ENCODE peak calls at places on chromosomes 7 and 10, in eight cellular contexts. One of them, this sample, is unnamed.

GRCh38 chr10:80871083-80871482 is 333.4 kb downstream of the SH2D4B start:
- DNase-seq in mucosa of descending colon: no peak
- DNase-seq in dorsolateral prefrontal cortex: no peak
- DNase-seq in kidney epithelial cell: no peak
- DNase-seq in AG09309: no peak
- DNase-seq in osteocyte: no peak
- DNase-seq in bronchial epithelial cell: no peak
- DNase-seq in cardiac fibroblast: no peak
- DNase-seq in this sample: no peak

GRCh38 chr7:116101709-116102108 is 71.1 kb upstream of the TFEC start:
- DNase-seq in cardiac fibroblast: peak
- DNase-seq in dorsolateral prefrontal cortex: no peak
- DNase-seq in kidney epithelial cell: no peak
- DNase-seq in osteocyte: no peak
- DNase-seq in AG09309: no peak
- DNase-seq in bronchial epithelial cell: peak
- DNase-seq in mucosa of descending colon: no peak
- DNase-seq in this sample: peak

GRCh38 chr7:149310113-149310836 is 48.3 kb downstream of the ZNF783 start:
- DNase-seq in mucosa of descending colon: no peak
- DNase-seq in dorsolateral prefrontal cortex: no peak
- DNase-seq in kidney epithelial cell: peak
- DNase-seq in cardiac fibroblast: peak
- DNase-seq in bronchial epithelial cell: peak
- DNase-seq in AG09309: peak
- DNase-seq in osteocyte: peak
- DNase-seq in this sample: peak

GRCh38 chr10:13206546-13207443 is 27.4 kb downstream of the UCMA start:
- DNase-seq in dorsolateral prefrontal cortex: no peak
- DNase-seq in mucosa of descending colon: no peak
- DNase-seq in cardiac fibroblast: peak
- DNase-seq in osteocyte: no peak
- DNase-seq in kidney epithelial cell: no peak
- DNase-seq in AG09309: peak
- DNase-seq in bronchial epithelial cell: peak
- DNase-seq in this sample: peak

GRCh38 chr7:100556541-100556940 is 17.2 kb downstream of the SAP25 start:
- DNase-seq in AG09309: peak
- DNase-seq in dorsolateral prefrontal cortex: no peak
- DNase-seq in osteocyte: no peak
- DNase-seq in cardiac fibroblast: peak
- DNase-seq in mucosa of descending colon: no peak
- DNase-seq in bronchial epithelial cell: no peak
- DNase-seq in kidney epithelial cell: no peak
- DNase-seq in this sample: peak

GRCh38 chr7:131383417-131383816 is 55.7 kb downstream of the MKLN1 start:
- DNase-seq in AG09309: peak
- DNase-seq in osteocyte: no peak
- DNase-seq in kidney epithelial cell: no peak
- DNase-seq in cardiac fibroblast: peak
- DNase-seq in bronchial epithelial cell: no peak
- DNase-seq in mucosa of descending colon: no peak
- DNase-seq in dorsolateral prefrontal cortex: no peak
- DNase-seq in this sample: peak

GRCh38 chr7:51021906-51022570 is 239.3 kb upstream of the GRB10 start:
- DNase-seq in AG09309: no peak
- DNase-seq in mucosa of descending colon: no peak
- DNase-seq in bronchial epithelial cell: no peak
- DNase-seq in dorsolateral prefrontal cortex: no peak
- DNase-seq in osteocyte: peak
- DNase-seq in cardiac fibroblast: peak
- DNase-seq in kidney epithelial cell: no peak
- DNase-seq in this sample: no peak

GRCh38 chr7:40213291-40213690 is 78.5 kb downstream of the SUGCT start:
- DNase-seq in cardiac fibroblast: no peak
- DNase-seq in dorsolateral prefrontal cortex: no peak
- DNase-seq in bronchial epithelial cell: no peak
- DNase-seq in kidney epithelial cell: no peak
- DNase-seq in AG09309: no peak
- DNase-seq in osteocyte: no peak
- DNase-seq in mucosa of descending colon: no peak
- DNase-seq in this sample: no peak

GRCh38 chr10:13949844-13950542 is 363.2 kb downstream of the PRPF18 start:
- DNase-seq in osteocyte: no peak
- DNase-seq in mucosa of descending colon: no peak
- DNase-seq in dorsolateral prefrontal cortex: no peak
- DNase-seq in kidney epithelial cell: peak
- DNase-seq in AG09309: peak
- DNase-seq in cardiac fibroblast: peak
- DNase-seq in bronchial epithelial cell: peak
- DNase-seq in this sample: peak

GRCh38 chr7:31000161-31000693 is 36.5 kb downstream of the GHRHR start:
- DNase-seq in bronchial epithelial cell: no peak
- DNase-seq in AG09309: no peak
- DNase-seq in mucosa of descending colon: no peak
- DNase-seq in cardiac fibroblast: no peak
- DNase-seq in dorsolateral prefrontal cortex: no peak
- DNase-seq in kidney epithelial cell: no peak
- DNase-seq in osteocyte: no peak
- DNase-seq in this sample: no peak

GRCh38 chr10:121262774-121263406 is 335.4 kb downstream of the FGFR2 start:
- DNase-seq in osteocyte: no peak
- DNase-seq in kidney epithelial cell: no peak
- DNase-seq in bronchial epithelial cell: peak
- DNase-seq in dorsolateral prefrontal cortex: no peak
- DNase-seq in AG09309: no peak
- DNase-seq in mucosa of descending colon: peak
- DNase-seq in cardiac fibroblast: no peak
- DNase-seq in this sample: no peak

GRCh38 chr10:79070611-79071534 is 2.1 kb downstream of the ZMIZ1 start:
- DNase-seq in mucosa of descending colon: peak
- DNase-seq in cardiac fibroblast: peak
- DNase-seq in bronchial epithelial cell: peak
- DNase-seq in dorsolateral prefrontal cortex: peak
- DNase-seq in osteocyte: peak
- DNase-seq in kidney epithelial cell: no peak
- DNase-seq in AG09309: peak
- DNase-seq in this sample: peak

GRCh38 chr7:28708458-28708951 is 249.6 kb downstream of the TRIL start:
- DNase-seq in cardiac fibroblast: no peak
- DNase-seq in dorsolateral prefrontal cortex: peak
- DNase-seq in osteocyte: no peak
- DNase-seq in mucosa of descending colon: no peak
- DNase-seq in AG09309: no peak
- DNase-seq in bronchial epithelial cell: no peak
- DNase-seq in kidney epithelial cell: no peak
- DNase-seq in this sample: no peak

GRCh38 chr7:140525741-140526140 is 46.4 kb upstream of the MKRN1 start:
- DNase-seq in mucosa of descending colon: peak
- DNase-seq in bronchial epithelial cell: peak
- DNase-seq in dorsolateral prefrontal cortex: no peak
- DNase-seq in osteocyte: no peak
- DNase-seq in AG09309: no peak
- DNase-seq in cardiac fibroblast: no peak
- DNase-seq in kidney epithelial cell: no peak
- DNase-seq in this sample: peak

GRCh38 chr10:35642023-35642792 is at the start of gene FZD8:
- DNase-seq in cardiac fibroblast: peak
- DNase-seq in kidney epithelial cell: peak
- DNase-seq in mucosa of descending colon: peak
- DNase-seq in bronchial epithelial cell: peak
- DNase-seq in osteocyte: peak
- DNase-seq in dorsolateral prefrontal cortex: peak
- DNase-seq in AG09309: peak
- DNase-seq in this sample: peak

GRCh38 chr10:35642793-35643114 is 658 bp upstream of the FZD8 start:
- DNase-seq in dorsolateral prefrontal cortex: no peak
- DNase-seq in bronchial epithelial cell: no peak
- DNase-seq in osteocyte: no peak
- DNase-seq in kidney epithelial cell: no peak
- DNase-seq in mucosa of descending colon: no peak
- DNase-seq in AG09309: no peak
- DNase-seq in cardiac fibroblast: no peak
- DNase-seq in this sample: no peak

GRCh38 chr10:35641430-35642015 is 573 bp downstream of the FZD8 start:
- DNase-seq in cardiac fibroblast: peak
- DNase-seq in AG09309: no peak
- DNase-seq in bronchial epithelial cell: no peak
- DNase-seq in dorsolateral prefrontal cortex: no peak
- DNase-seq in mucosa of descending colon: no peak
- DNase-seq in kidney epithelial cell: no peak
- DNase-seq in osteocyte: no peak
- DNase-seq in this sample: peak

GRCh38 chr10:35643976-35644799 is 2.1 kb upstream of the FZD8 start:
- DNase-seq in kidney epithelial cell: no peak
- DNase-seq in cardiac fibroblast: no peak
- DNase-seq in dorsolateral prefrontal cortex: no peak
- DNase-seq in mucosa of descending colon: peak
- DNase-seq in AG09309: no peak
- DNase-seq in bronchial epithelial cell: no peak
- DNase-seq in osteocyte: no peak
- DNase-seq in this sample: no peak

GRCh38 chr10:35643151-35643975 is 1.3 kb upstream of the FZD8 start:
- DNase-seq in kidney epithelial cell: no peak
- DNase-seq in dorsolateral prefrontal cortex: peak
- DNase-seq in mucosa of descending colon: peak
- DNase-seq in AG09309: peak
- DNase-seq in osteocyte: peak
- DNase-seq in bronchial epithelial cell: peak
- DNase-seq in cardiac fibroblast: peak
- DNase-seq in this sample: peak
- TF ChIP-seq CTCF in kidney epithelial cell: no peak
- TF ChIP-seq CTCF in dorsolateral prefrontal cortex: no peak
- TF ChIP-seq CTCF in mucosa of descending colon: no peak
- TF ChIP-seq CTCF in AG09309: no peak
- TF ChIP-seq CTCF in osteocyte: no peak
- TF ChIP-seq CTCF in bronchial epithelial cell: no peak
- TF ChIP-seq CTCF in cardiac fibroblast: no peak
- TF ChIP-seq CTCF in this sample: no peak

GRCh38 chr10:100817268-100817839 is 72.0 kb downstream of the PAX2 start:
- DNase-seq in cardiac fibroblast: no peak
- DNase-seq in mucosa of descending colon: no peak
- DNase-seq in AG09309: no peak
- DNase-seq in dorsolateral prefrontal cortex: no peak
- DNase-seq in kidney epithelial cell: no peak
- DNase-seq in osteocyte: no peak
- DNase-seq in bronchial epithelial cell: no peak
- DNase-seq in this sample: no peak
- TF ChIP-seq CTCF in cardiac fibroblast: no peak
- TF ChIP-seq CTCF in mucosa of descending colon: no peak
- TF ChIP-seq CTCF in AG09309: no peak
- TF ChIP-seq CTCF in dorsolateral prefrontal cortex: no peak
- TF ChIP-seq CTCF in kidney epithelial cell: peak
- TF ChIP-seq CTCF in osteocyte: no peak
- TF ChIP-seq CTCF in bronchial epithelial cell: peak
- TF ChIP-seq CTCF in this sample: no peak

GRCh38 chr7:79176859-79177477 is 276.5 kb downstream of the MAGI2 start:
- DNase-seq in osteocyte: no peak
- DNase-seq in kidney epithelial cell: peak
- DNase-seq in dorsolateral prefrontal cortex: no peak
- DNase-seq in AG09309: peak
- DNase-seq in bronchial epithelial cell: peak
- DNase-seq in cardiac fibroblast: peak
- DNase-seq in mucosa of descending colon: no peak
- DNase-seq in this sample: peak
- TF ChIP-seq CTCF in osteocyte: peak
- TF ChIP-seq CTCF in kidney epithelial cell: peak
- TF ChIP-seq CTCF in dorsolateral prefrontal cortex: peak
- TF ChIP-seq CTCF in AG09309: peak
- TF ChIP-seq CTCF in bronchial epithelial cell: peak
- TF ChIP-seq CTCF in cardiac fibroblast: peak
- TF ChIP-seq CTCF in mucosa of descending colon: no peak
- TF ChIP-seq CTCF in this sample: peak

GRCh38 chr7:157239571-157240270 is 97.1 kb upstream of the DNAJB6 start:
- DNase-seq in mucosa of descending colon: no peak
- DNase-seq in AG09309: no peak
- DNase-seq in osteocyte: no peak
- DNase-seq in cardiac fibroblast: no peak
- DNase-seq in dorsolateral prefrontal cortex: no peak
- DNase-seq in bronchial epithelial cell: no peak
- DNase-seq in kidney epithelial cell: no peak
- DNase-seq in this sample: no peak
- TF ChIP-seq CTCF in mucosa of descending colon: no peak
- TF ChIP-seq CTCF in AG09309: peak
- TF ChIP-seq CTCF in osteocyte: no peak
- TF ChIP-seq CTCF in cardiac fibroblast: no peak
- TF ChIP-seq CTCF in dorsolateral prefrontal cortex: no peak
- TF ChIP-seq CTCF in bronchial epithelial cell: no peak
- TF ChIP-seq CTCF in kidney epithelial cell: no peak
- TF ChIP-seq CTCF in this sample: no peak

GRCh38 chr7:98617051-98617959 is at the start of gene NPTX2:
- DNase-seq in dorsolateral prefrontal cortex: peak
- DNase-seq in cardiac fibroblast: peak
- DNase-seq in mucosa of descending colon: peak
- DNase-seq in bronchial epithelial cell: no peak
- DNase-seq in kidney epithelial cell: no peak
- DNase-seq in AG09309: no peak
- DNase-seq in osteocyte: no peak
- DNase-seq in this sample: peak
- TF ChIP-seq CTCF in dorsolateral prefrontal cortex: no peak
- TF ChIP-seq CTCF in cardiac fibroblast: no peak
- TF ChIP-seq CTCF in mucosa of descending colon: no peak
- TF ChIP-seq CTCF in bronchial epithelial cell: no peak
- TF ChIP-seq CTCF in kidney epithelial cell: no peak
- TF ChIP-seq CTCF in AG09309: no peak
- TF ChIP-seq CTCF in osteocyte: peak
- TF ChIP-seq CTCF in this sample: no peak

GRCh38 chr7:154759989-154760388 is 242.9 kb downstream of the PAXIP1 start:
- DNase-seq in cardiac fibroblast: no peak
- DNase-seq in kidney epithelial cell: no peak
- DNase-seq in dorsolateral prefrontal cortex: no peak
- DNase-seq in mucosa of descending colon: no peak
- DNase-seq in AG09309: no peak
- DNase-seq in osteocyte: no peak
- DNase-seq in bronchial epithelial cell: no peak
- DNase-seq in this sample: no peak
- TF ChIP-seq CTCF in cardiac fibroblast: no peak
- TF ChIP-seq CTCF in kidney epithelial cell: no peak
- TF ChIP-seq CTCF in dorsolateral prefrontal cortex: peak
- TF ChIP-seq CTCF in mucosa of descending colon: no peak
- TF ChIP-seq CTCF in AG09309: no peak
- TF ChIP-seq CTCF in osteocyte: no peak
- TF ChIP-seq CTCF in bronchial epithelial cell: no peak
- TF ChIP-seq CTCF in this sample: no peak

GRCh38 chr10:30877111-30877510 is 154.6 kb downstream of the ZNF438 start:
- DNase-seq in mucosa of descending colon: no peak
- DNase-seq in AG09309: no peak
- DNase-seq in cardiac fibroblast: no peak
- DNase-seq in bronchial epithelial cell: peak
- DNase-seq in kidney epithelial cell: no peak
- DNase-seq in dorsolateral prefrontal cortex: no peak
- DNase-seq in osteocyte: no peak
- DNase-seq in this sample: no peak
- TF ChIP-seq CTCF in mucosa of descending colon: no peak
- TF ChIP-seq CTCF in AG09309: no peak
- TF ChIP-seq CTCF in cardiac fibroblast: no peak
- TF ChIP-seq CTCF in bronchial epithelial cell: no peak
- TF ChIP-seq CTCF in kidney epithelial cell: no peak
- TF ChIP-seq CTCF in dorsolateral prefrontal cortex: no peak
- TF ChIP-seq CTCF in osteocyte: no peak
- TF ChIP-seq CTCF in this sample: no peak

GRCh38 chr7:134533288-134533771 is 6.0 kb downstream of the AKR1B10 start:
- DNase-seq in kidney epithelial cell: no peak
- DNase-seq in dorsolateral prefrontal cortex: no peak
- DNase-seq in osteocyte: no peak
- DNase-seq in AG09309: no peak
- DNase-seq in mucosa of descending colon: no peak
- DNase-seq in cardiac fibroblast: no peak
- DNase-seq in bronchial epithelial cell: peak
- DNase-seq in this sample: no peak
- TF ChIP-seq CTCF in kidney epithelial cell: no peak
- TF ChIP-seq CTCF in dorsolateral prefrontal cortex: no peak
- TF ChIP-seq CTCF in osteocyte: no peak
- TF ChIP-seq CTCF in AG09309: no peak
- TF ChIP-seq CTCF in mucosa of descending colon: no peak
- TF ChIP-seq CTCF in cardiac fibroblast: no peak
- TF ChIP-seq CTCF in bronchial epithelial cell: no peak
- TF ChIP-seq CTCF in this sample: no peak